ENCODE peak calls at places on chromosomes 4 and X, in four cellular contexts. One of them, this sample, is unnamed.

GRCh38 chr4:143482753-143483362 is 30.6 kb upstream of the SMARCA5 start:
- DNase-seq in K562: peak
- DNase-seq in A549: peak
- DNase-seq in HepG2: peak
- DNase-seq in this sample: no peak

GRCh38 chrX:29241831-29242230 is 654.6 kb downstream of the IL1RAPL1 start:
- DNase-seq in A549: no peak
- DNase-seq in HepG2: no peak
- DNase-seq in K562: no peak
- DNase-seq in this sample: no peak

GRCh38 chr4:115918149-115918548 is 804.7 kb upstream of the NDST4 start:
- DNase-seq in A549: no peak
- DNase-seq in K562: no peak
- DNase-seq in HepG2: no peak
- DNase-seq in this sample: no peak

GRCh38 chr4:140344621-140345020 is 28.8 kb upstream of the SCOC start:
- DNase-seq in HepG2: no peak
- DNase-seq in K562: no peak
- DNase-seq in A549: no peak
- DNase-seq in this sample: no peak

GRCh38 chrX:15911729-15912550 is 57.3 kb upstream of the AP1S2 start:
- DNase-seq in A549: no peak
- DNase-seq in HepG2: no peak
- DNase-seq in K562: no peak
- DNase-seq in this sample: no peak

GRCh38 chr4:94032754-94033153 is 174.9 kb upstream of the SMARCAD1 start:
- DNase-seq in A549: no peak
- DNase-seq in K562: no peak
- DNase-seq in HepG2: no peak
- DNase-seq in this sample: peak

GRCh38 chrX:39442332-39442731 is 641.1 kb downstream of the MID1IP1 start:
- DNase-seq in K562: no peak
- DNase-seq in A549: no peak
- DNase-seq in HepG2: no peak
- DNase-seq in this sample: no peak

GRCh38 chr4:180650273-180650672 is 1592.9 kb upstream of the TENM3 start:
- DNase-seq in A549: no peak
- DNase-seq in HepG2: no peak
- DNase-seq in K562: no peak
- DNase-seq in this sample: no peak

GRCh38 chr4:20331642-20332041 is 79.9 kb downstream of the SLIT2 start:
- DNase-seq in HepG2: no peak
- DNase-seq in K562: no peak
- DNase-seq in A549: no peak
- DNase-seq in this sample: no peak

GRCh38 chrX:153926863-153927685 is 1.0 kb upstream of the ARHGAP4 start:
- DNase-seq in HepG2: peak
- DNase-seq in A549: no peak
- DNase-seq in K562: peak
- DNase-seq in this sample: no peak

GRCh38 chrX:152913354-152913753 is 15.5 kb downstream of the ZNF185 start:
- DNase-seq in A549: no peak
- DNase-seq in HepG2: no peak
- DNase-seq in K562: no peak
- DNase-seq in this sample: no peak

GRCh38 chr4:168633071-168633470 is 136.2 kb downstream of the PALLD start:
- DNase-seq in A549: peak
- DNase-seq in K562: no peak
- DNase-seq in HepG2: no peak
- DNase-seq in this sample: no peak

GRCh38 chrX:141467442-141467841 is 117.1 kb downstream of the SPANXA1 start:
- DNase-seq in A549: no peak
- DNase-seq in HepG2: no peak
- DNase-seq in K562: no peak
- DNase-seq in this sample: no peak

GRCh38 chrX:43718081-43718480 is 62.0 kb downstream of the MAOA start:
- DNase-seq in HepG2: no peak
- DNase-seq in K562: no peak
- DNase-seq in A549: no peak
- DNase-seq in this sample: no peak

GRCh38 chr4:42708625-42709024 is 51.7 kb upstream of the ATP8A1 start:
- DNase-seq in K562: no peak
- DNase-seq in A549: no peak
- DNase-seq in HepG2: no peak
- DNase-seq in this sample: no peak

GRCh38 chrX:104335765-104336164 is 81.0 kb upstream of the ESX1 start:
- DNase-seq in HepG2: no peak
- DNase-seq in A549: no peak
- DNase-seq in K562: no peak
- DNase-seq in this sample: no peak

GRCh38 chr4:117093581-117093980 is 8.2 kb upstream of the TRAM1L1 start:
- DNase-seq in A549: no peak
- DNase-seq in K562: no peak
- DNase-seq in HepG2: no peak
- DNase-seq in this sample: no peak

GRCh38 chr4:164731827-164732474 is 22.0 kb upstream of the SMIM31 start:
- DNase-seq in A549: peak
- DNase-seq in K562: peak
- DNase-seq in HepG2: peak
- DNase-seq in this sample: peak

GRCh38 chr4:24105183-24106039 is 215.6 kb upstream of the PPARGC1A start:
- DNase-seq in A549: peak
- DNase-seq in K562: no peak
- DNase-seq in HepG2: no peak
- DNase-seq in this sample: no peak

GRCh38 chr4:59044316-59044715 is 1934.1 kb upstream of the IGFBP7 start:
- DNase-seq in HepG2: no peak
- DNase-seq in K562: no peak
- DNase-seq in A549: no peak
- DNase-seq in this sample: no peak

GRCh38 chr4:22514001-22514400 is 1.9 kb downstream of the ADGRA3 start:
- DNase-seq in HepG2: peak
- DNase-seq in K562: no peak
- DNase-seq in A549: peak
- DNase-seq in this sample: no peak

GRCh38 chrX:81316163-81316562 is 114.3 kb downstream of the SH3BGRL start:
- DNase-seq in K562: no peak
- DNase-seq in A549: no peak
- DNase-seq in HepG2: no peak
- DNase-seq in this sample: no peak

GRCh38 chr4:122898370-122899150 is 23.8 kb downstream of the NUDT6 start:
- DNase-seq in HepG2: no peak
- DNase-seq in K562: no peak
- DNase-seq in A549: peak
- DNase-seq in this sample: no peak

GRCh38 chr4:41573458-41574129 is 35.6 kb downstream of the LIMCH1 start:
- DNase-seq in A549: no peak
- DNase-seq in HepG2: no peak
- DNase-seq in K562: no peak
- DNase-seq in this sample: no peak

GRCh38 chr4:28462766-28463165 is 1602.1 kb downstream of the STIM2 start:
- DNase-seq in A549: no peak
- DNase-seq in K562: no peak
- DNase-seq in HepG2: no peak
- DNase-seq in this sample: no peak

GRCh38 chr4:128776794-128777216 is 32.7 kb upstream of the JADE1 start:
- DNase-seq in HepG2: no peak
- DNase-seq in A549: peak
- DNase-seq in K562: no peak
- DNase-seq in this sample: no peak

GRCh38 chr4:47221721-47222120 is 190.4 kb downstream of the GABRB1 start:
- DNase-seq in A549: no peak
- DNase-seq in HepG2: no peak
- DNase-seq in K562: no peak
- DNase-seq in this sample: no peak

GRCh38 chr4:154329268-154329858 is 162.2 kb downstream of the DCHS2 start:
- DNase-seq in HepG2: peak
- DNase-seq in K562: peak
- DNase-seq in A549: no peak
- DNase-seq in this sample: no peak

GRCh38 chr4:84158670-84159069 is 340.4 kb downstream of the NKX6-1 start:
- DNase-seq in A549: no peak
- DNase-seq in HepG2: no peak
- DNase-seq in K562: no peak
- DNase-seq in this sample: no peak

GRCh38 chr4:140085062-140085622 is 68.8 kb downstream of the MAML3 start:
- DNase-seq in A549: peak
- DNase-seq in HepG2: no peak
- DNase-seq in K562: no peak
- DNase-seq in this sample: no peak

GRCh38 chr4:8728536-8729407 is 136.2 kb downstream of the CPZ start:
- DNase-seq in A549: no peak
- DNase-seq in K562: no peak
- DNase-seq in HepG2: no peak
- DNase-seq in this sample: no peak

GRCh38 chr4:8730159-8730558 is 137.6 kb downstream of the CPZ start:
- DNase-seq in A549: no peak
- DNase-seq in HepG2: no peak
- DNase-seq in K562: no peak
- DNase-seq in this sample: no peak

GRCh38 chr4:8727546-8728510 is 135.3 kb downstream of the CPZ start:
- DNase-seq in K562: no peak
- DNase-seq in HepG2: no peak
- DNase-seq in A549: no peak
- DNase-seq in this sample: no peak

GRCh38 chr4:8730681-8731080 is 138.1 kb downstream of the CPZ start:
- DNase-seq in A549: no peak
- DNase-seq in K562: no peak
- DNase-seq in HepG2: no peak
- DNase-seq in this sample: no peak

DNA sequence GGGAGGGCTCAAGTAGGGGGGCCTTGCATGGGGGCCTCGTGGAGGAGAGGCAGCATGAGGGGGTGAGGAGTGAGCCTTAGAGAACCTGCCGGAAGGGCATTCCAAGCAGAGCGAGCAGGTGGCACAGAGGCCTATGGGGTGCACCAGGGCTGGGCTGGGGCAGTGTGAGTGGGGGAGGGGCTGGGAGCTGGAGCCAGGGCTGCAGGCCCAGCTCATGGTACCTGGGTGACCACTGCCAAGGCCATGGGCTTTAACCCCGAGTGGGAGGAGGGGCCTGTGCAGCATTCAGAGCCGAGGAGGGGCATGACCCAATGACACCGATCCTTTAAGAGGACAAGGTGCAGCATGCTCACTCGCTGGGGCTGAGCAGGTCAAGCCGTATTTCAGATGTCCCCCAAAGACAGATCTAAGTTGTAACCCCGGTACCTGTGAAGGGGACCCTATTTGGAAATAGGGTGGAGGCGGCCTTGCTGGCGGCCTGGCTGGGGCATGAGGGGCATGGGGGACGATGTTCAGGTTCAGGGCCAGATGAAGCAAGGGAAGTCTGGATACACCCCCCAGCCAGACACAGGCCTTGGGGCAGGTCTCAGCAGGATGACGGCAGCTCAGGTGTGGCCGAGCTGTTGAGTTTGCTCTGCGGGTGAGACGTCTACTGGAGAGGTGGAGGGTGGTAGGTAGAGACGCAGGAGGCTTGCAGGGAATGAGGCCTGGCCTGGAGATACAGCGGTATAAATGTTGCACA is 137.0 kb downstream of the CPZ start:
- DNase-seq in HepG2: no peak
- DNase-seq in A549: no peak
- DNase-seq in K562: no peak
- DNase-seq in this sample: no peak
- TF ChIP-seq HMGXB4 in HepG2: no peak
- TF ChIP-seq HMGXB4 in A549: no peak
- TF ChIP-seq HMGXB4 in K562: no peak
- TF ChIP-seq HMGXB4 in this sample: no peak

GRCh38 chr4:1338752-1339414 is 8.1 kb upstream of the UVSSA start:
- DNase-seq in K562: no peak
- DNase-seq in HepG2: no peak
- DNase-seq in A549: no peak
- DNase-seq in this sample: no peak
- TF ChIP-seq HMGXB4 in K562: no peak
- TF ChIP-seq HMGXB4 in HepG2: no peak
- TF ChIP-seq HMGXB4 in A549: no peak
- TF ChIP-seq HMGXB4 in this sample: no peak

GRCh38 chr4:56990109-56990508 is 11.4 kb downstream of the POLR2B start:
- DNase-seq in A549: no peak
- DNase-seq in HepG2: no peak
- DNase-seq in K562: no peak
- DNase-seq in this sample: no peak

GRCh38 chr4:56999751-57000150 is 21.1 kb downstream of the POLR2B start:
- DNase-seq in A549: no peak
- DNase-seq in HepG2: no peak
- DNase-seq in K562: no peak
- DNase-seq in this sample: no peak

GRCh38 chr4:56995525-56995924 is 16.8 kb downstream of the POLR2B start:
- DNase-seq in A549: no peak
- DNase-seq in HepG2: no peak
- DNase-seq in K562: no peak
- DNase-seq in this sample: no peak
- TF ChIP-seq HMGXB4 in A549: no peak
- TF ChIP-seq HMGXB4 in HepG2: no peak
- TF ChIP-seq HMGXB4 in K562: no peak
- TF ChIP-seq HMGXB4 in this sample: no peak

GRCh38 chrX:133607419-133608348 is 192.4 kb upstream of the GPC4 start:
- DNase-seq in A549: no peak
- DNase-seq in K562: no peak
- DNase-seq in HepG2: no peak
- DNase-seq in this sample: no peak
- TF ChIP-seq HMGXB4 in A549: no peak
- TF ChIP-seq HMGXB4 in K562: no peak
- TF ChIP-seq HMGXB4 in HepG2: no peak
- TF ChIP-seq HMGXB4 in this sample: no peak